ENCODE peak calls at places on chromosome X, in seven cellular contexts. G, F, V, N, W, J and A are unnamed samples.

GRCh38 chrX:45187731-45188130 is 12.9 kb downstream of the DIPK2B start:
- DNase-seq in J (no peak), N (no peak), W (no peak), F (no peak), V (no peak), G (no peak), A (no peak)

GRCh38 chrX:23525531-23525930 is 141.8 kb upstream of the PRDX4 start:
- DNase-seq in J (no peak), W (no peak), N (no peak), G (no peak), V (no peak), F (peak; percentile 48), A (no peak)

GRCh38 chrX:115232933-115233496 is 881 bp downstream of the LRCH2 start:
- DNase-seq in W (no peak), N (no peak), G (no peak), J (no peak), V (no peak), F (no peak), A (no peak)

GRCh38 chrX:50067435-50068292 is 133.1 kb downstream of the AKAP4 start:
- DNase-seq in G (no peak), V (no peak), W (no peak), J (no peak), N (peak; percentile 23), F (no peak), A (no peak)

GRCh38 chrX:117327306-117327705 is 789.3 kb downstream of the KLHL13 start:
- DNase-seq in W (no peak), F (no peak), G (no peak), N (no peak), V (no peak), J (no peak), A (no peak)

GRCh38 chrX:140664939-140665338 is 44.6 kb upstream of the LINC00632 start:
- DNase-seq in W (no peak), V (no peak), G (no peak), J (no peak), N (no peak), F (no peak), A (no peak)

GRCh38 chrX:12686324-12686723 is 104.9 kb upstream of the PRPS2 start:
- DNase-seq in F (peak; percentile 40), V (no peak), N (peak; percentile 24), J (no peak), G (no peak), W (no peak), A (no peak)

GRCh38 chrX:106306391-106306947 is 138.4 kb downstream of the PWWP3B start:
- DNase-seq in V (no peak), W (no peak), G (no peak), J (no peak), N (no peak), F (no peak), A (no peak)

GRCh38 chrX:125288343-125288742 is 31.3 kb upstream of the TEX13C start:
- DNase-seq in V (no peak), J (no peak), W (no peak), G (no peak), F (no peak), N (no peak), A (no peak)

GRCh38 chrX:33211356-33212254 is at the start of gene DMD:
- DNase-seq in V (no peak), F (no peak), W (peak; percentile 33), G (peak; percentile 71), J (peak; percentile 8), N (peak; percentile 49), A (peak; percentile 49)

GRCh38 chrX:137118536-137118935 is 84.7 kb upstream of the GPR101 start:
- DNase-seq in W (no peak), V (no peak), G (no peak), N (no peak), J (no peak), F (no peak), A (no peak)

GRCh38 chrX:129493643-129494042 is 29.6 kb downstream of the SMARCA1 start:
- DNase-seq in W (no peak), G (no peak), N (no peak), V (no peak), F (no peak), J (no peak), A (no peak)

GRCh38 chrX:79290596-79290995 is 76.5 kb downstream of the ITM2A start:
- DNase-seq in G (no peak), N (no peak), V (no peak), W (no peak), J (no peak), F (no peak), A (no peak)

GRCh38 chrX:39152106-39152649 is 350.9 kb downstream of the MID1IP1 start:
- DNase-seq in W (no peak), V (peak; percentile 24), F (peak; percentile 61), N (peak; percentile 61), G (peak; percentile 6), J (no peak), A (peak; percentile 26)
- TF ChIP-seq CTCF in W (peak; percentile 16), V (peak; percentile 78), F (peak; percentile 19), N (peak; percentile 35), G (peak; percentile 43), J (peak; percentile 37), A (peak; percentile 51)

GRCh38 chrX:135000516-135000915 is 9.7 kb downstream of the SMIM10 start:
- DNase-seq in J (no peak), V (no peak), G (no peak), F (no peak), W (no peak), N (no peak), A (no peak)
- TF ChIP-seq CTCF in J (no peak), V (no peak), G (no peak), F (no peak), W (no peak), N (no peak), A (no peak)

GRCh38 chrX:2703991-2704369 is 12.9 kb downstream of the CD99 start:
- DNase-seq in J (no peak), N (peak; percentile 74), V (no peak), G (peak; percentile 38), W (peak; percentile 50), F (no peak), A (peak; percentile 63)
- TF ChIP-seq CTCF in J (peak; percentile 24), N (peak; percentile 42), V (no peak), G (peak; percentile 26), W (no peak), F (no peak), A (peak; percentile 41)

DNA sequence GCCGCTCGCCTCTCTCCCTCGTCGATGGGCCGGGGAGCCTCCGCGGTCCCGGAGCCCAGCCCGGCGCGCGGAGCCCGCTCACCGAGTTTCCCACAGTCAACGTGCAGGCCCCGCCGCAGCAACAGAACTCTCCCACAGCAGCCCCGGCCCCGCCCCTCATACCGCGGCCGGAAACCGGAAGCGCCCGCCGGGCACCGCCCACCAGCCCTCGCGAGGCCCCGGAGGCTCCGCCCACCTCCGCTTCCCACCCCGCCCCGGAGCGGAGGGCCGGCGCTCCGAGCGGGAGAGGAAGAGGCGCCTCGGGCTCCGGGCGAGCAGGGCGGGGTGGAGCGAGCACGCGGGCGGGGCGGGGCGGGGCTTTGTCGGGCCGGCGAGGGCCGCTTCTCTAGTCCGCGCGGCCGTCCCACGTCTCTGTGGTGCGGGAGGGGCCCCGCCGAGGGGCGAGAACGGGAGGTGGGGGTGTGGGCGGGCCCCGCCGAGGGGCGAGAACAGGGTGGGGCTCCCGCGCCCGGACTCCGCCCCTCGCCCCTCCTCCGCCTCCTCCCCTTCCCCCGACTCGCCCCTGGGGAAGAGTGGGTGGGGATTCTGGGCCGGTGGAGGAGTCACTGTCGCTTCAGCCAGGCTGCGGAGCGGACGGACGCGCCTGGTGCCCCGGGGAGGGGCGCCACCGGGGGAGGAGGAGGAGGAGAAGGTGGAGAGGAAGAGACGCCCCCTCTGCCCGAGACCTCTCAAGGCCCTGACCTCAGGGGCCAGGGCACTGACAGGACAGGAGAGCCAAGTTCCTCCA is at the start of the genes ABCD1 and BCAP31:
- DNase-seq in N (peak; percentile 89), F (peak; percentile 90), J (peak; percentile 64), G (peak; percentile 89), V (peak; percentile 93), W (peak; percentile 77), A (peak; percentile 86)
- TF ChIP-seq CTCF in N (no peak), F (no peak), J (no peak), G (no peak), V (no peak), W (no peak), A (no peak)

DNA sequence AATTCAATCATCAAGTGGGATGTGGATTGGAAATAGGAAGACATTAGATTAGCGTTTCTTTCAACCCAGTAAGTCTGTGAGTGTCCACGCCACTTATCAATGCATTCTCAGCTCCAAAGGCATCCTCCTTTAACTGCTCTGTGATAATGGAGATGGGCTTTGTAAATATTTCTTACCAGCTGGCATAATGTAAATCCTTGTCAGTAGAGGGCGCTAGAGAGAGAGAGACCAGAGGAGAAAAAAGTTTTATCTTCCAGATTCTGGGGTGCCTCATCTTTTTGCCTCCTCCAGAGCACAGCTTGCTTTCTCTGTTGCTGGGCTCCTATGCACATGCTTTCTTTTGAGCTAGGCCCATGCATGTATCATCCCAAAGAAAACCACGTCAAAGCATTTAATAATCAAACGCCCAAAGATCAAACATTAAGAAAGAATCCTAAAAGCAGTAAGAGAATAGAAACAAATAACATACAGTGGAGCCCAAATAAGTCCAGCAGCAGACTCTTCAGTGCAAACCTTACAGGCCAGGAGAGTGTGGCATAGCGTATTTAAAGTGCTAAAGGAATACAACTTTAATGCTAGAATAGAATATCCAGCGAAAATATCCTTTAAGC is 9.6 kb upstream of the MTMR1 start:
- DNase-seq in N (no peak), G (no peak), V (no peak), J (no peak), W (no peak), F (no peak), A (no peak)
- TF ChIP-seq CTCF in N (peak; percentile 42), G (peak; percentile 51), V (peak; percentile 55), J (peak; percentile 49), W (no peak), F (no peak), A (peak; percentile 38)

GRCh38 chrX:153873282-153874090 is 12.5 kb downstream of the L1CAM start:
- DNase-seq in W (no peak), F (no peak), V (no peak), J (no peak), N (no peak), G (no peak), A (no peak)
- TF ChIP-seq CTCF in W (no peak), F (no peak), V (no peak), J (no peak), N (no peak), G (no peak), A (no peak)

GRCh38 chrX:18099745-18100144 is 120.9 kb downstream of the BEND2 start:
- DNase-seq in F (no peak), N (no peak), V (no peak), J (no peak), W (no peak), G (no peak), A (no peak)

GRCh38 chrX:18102006-18102405 is 118.7 kb downstream of the BEND2 start:
- DNase-seq in G (no peak), N (no peak), J (no peak), W (no peak), F (no peak), V (no peak), A (no peak)

GRCh38 chrX:18101087-18101486 is 119.6 kb downstream of the BEND2 start:
- DNase-seq in V (no peak), N (no peak), G (no peak), J (no peak), W (no peak), F (no peak), A (no peak)

DNA sequence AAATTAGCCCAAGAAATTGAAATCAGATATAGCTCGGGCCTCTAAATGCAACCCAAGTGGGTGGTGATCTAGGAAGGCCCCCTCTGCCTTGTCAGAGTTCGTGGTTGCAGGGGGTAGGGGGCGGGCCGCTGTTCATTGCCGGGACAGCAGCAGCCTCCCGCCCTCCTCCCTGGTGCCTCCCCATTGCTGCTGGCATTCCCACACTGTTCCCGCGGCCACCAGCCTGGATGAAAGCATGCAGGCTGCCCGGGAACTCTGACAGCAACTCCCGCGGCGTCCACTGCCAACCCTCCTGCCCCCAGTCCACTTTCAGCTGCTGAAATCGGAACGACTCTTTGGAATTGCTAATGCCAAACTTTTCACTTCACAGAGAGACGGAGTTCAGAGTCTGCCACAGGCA is 122.0 kb downstream of the BEND2 start:
- DNase-seq in G (peak; percentile 5), F (no peak), J (no peak), N (peak; percentile 20), W (no peak), V (no peak), A (no peak)
- TF ChIP-seq CTCF in G (no peak), F (no peak), J (no peak), N (no peak), W (no peak), V (no peak), A (no peak)